ENCODE peak calls at places on chromosomes 2 and 18, in four cellular contexts. L is IMR-90, T is K562, C is HepG2. A is an unnamed sample.

GRCh38 chr2:224046752-224047151 is 7.7 kb upstream of the SERPINE2 start:
- DNase-seq in L (peak; percentile 71), T (no peak), C (no peak), A (no peak)

GRCh38 chr2:53289309-53290006 is 478.1 kb upstream of the CHAC2 start:
- DNase-seq in L (no peak), T (no peak), C (no peak), A (no peak)

GRCh38 chr2:192203876-192204275 is 9.1 kb upstream of the TMEFF2 start:
- DNase-seq in L (peak; percentile 68), T (no peak), C (no peak), A (no peak)

GRCh38 chr2:55133467-55134315 is 83.4 kb upstream of the RTN4 start:
- DNase-seq in L (peak; percentile 96), T (peak; percentile 39), C (peak; percentile 81), A (peak; percentile 57)

GRCh38 chr2:186716004-186716403 is 22.1 kb downstream of the FAM171B start:
- DNase-seq in L (no peak), T (no peak), C (no peak), A (no peak)

GRCh38 chr2:58428553-58429284 is 187.6 kb upstream of the FANCL start:
- DNase-seq in L (no peak), T (no peak), C (no peak), A (peak; percentile 14)

GRCh38 chr2:166138144-166138543 is 10.3 kb upstream of the SCN1A start:
- DNase-seq in L (no peak), T (no peak), C (no peak), A (no peak)

GRCh38 chr2:177758591-177759371 is 313.8 kb downstream of the PDE11A start:
- DNase-seq in L (peak; percentile 42), T (peak; percentile 45), C (peak; percentile 16), A (peak; percentile 46)

GRCh38 chr2:148813603-148814065 is 61.4 kb upstream of the KIF5C start:
- DNase-seq in L (no peak), T (peak; percentile 49), C (no peak), A (no peak)

GRCh38 chr18:42953306-42953705 is 162.2 kb downstream of the RIT2 start:
- DNase-seq in L (no peak), T (no peak), C (no peak), A (no peak)

GRCh38 chr2:138893746-138894145 is 113.6 kb upstream of the NXPH2 start:
- DNase-seq in L (no peak), T (no peak), C (no peak), A (no peak)

GRCh38 chr18:62399306-62399705 is 74.2 kb downstream of the TNFRSF11A start:
- DNase-seq in L (no peak), T (no peak), C (no peak), A (no peak)

GRCh38 chr2:61670591-61671503 is 132.7 kb upstream of the XPO1 start:
- DNase-seq in L (peak; percentile 47), T (no peak), C (no peak), A (peak; percentile 42)

GRCh38 chr2:121052507-121052906 is 232.5 kb downstream of the TFCP2L1 start:
- DNase-seq in L (no peak), T (no peak), C (no peak), A (no peak)

GRCh38 chr18:23498877-23499570 is 4.3 kb upstream of the RMC1 start:
- DNase-seq in L (peak; percentile 74), T (peak; percentile 65), C (peak; percentile 62), A (peak; percentile 73)

GRCh38 chr18:7084766-7085080 is 32.9 kb downstream of the LAMA1 start:
- DNase-seq in L (peak; percentile 86), T (no peak), C (no peak), A (no peak)

GRCh38 chr2:159292157-159292556 is 5.7 kb upstream of the WDSUB1 start:
- DNase-seq in L (no peak), T (peak; percentile 26), C (no peak), A (no peak)

GRCh38 chr2:190197143-190197720 is 122.4 kb downstream of the HIBCH start:
- DNase-seq in L (no peak), T (no peak), C (no peak), A (no peak)

GRCh38 chr2:154912215-154912614 is 213.7 kb downstream of the KCNJ3 start:
- DNase-seq in L (no peak), T (no peak), C (no peak), A (no peak)

GRCh38 chr2:11656671-11657101 is 13.3 kb downstream of the NTSR2 start:
- DNase-seq in L (no peak), T (peak; percentile 48), C (no peak), A (no peak)

GRCh38 chr18:69725009-69725408 is 222.7 kb downstream of the CD226 start:
- DNase-seq in L (peak; percentile 41), T (no peak), C (no peak), A (no peak)

GRCh38 chr2:234451852-234452625 is 44.8 kb downstream of the ARL4C start:
- DNase-seq in L (peak; percentile 98), T (no peak), C (no peak), A (peak; percentile 63)

GRCh38 chr2:171036532-171036931 is 107.5 kb downstream of the GORASP2 start:
- DNase-seq in L (no peak), T (no peak), C (no peak), A (no peak)

GRCh38 chr2:2662037-2662846 is 331.2 kb upstream of the MYT1L start:
- DNase-seq in L (peak; percentile 7), T (no peak), C (no peak), A (no peak)

GRCh38 chr2:138500592-138501426 is 761 bp upstream of the SPOPL start:
- DNase-seq in L (no peak), T (no peak), C (peak; percentile 38), A (peak; percentile 6)

GRCh38 chr2:156590313-156590712 is 154.1 kb downstream of the GPD2 start:
- DNase-seq in L (no peak), T (no peak), C (no peak), A (no peak)

GRCh38 chr2:212034841-212035585 is 503.6 kb downstream of the ERBB4 start:
- DNase-seq in L (peak; percentile 30), T (no peak), C (no peak), A (no peak)

GRCh38 chr2:226740039-226740648 is 59.5 kb downstream of the IRS1 start:
- DNase-seq in L (no peak), T (no peak), C (peak; percentile 49), A (no peak)

GRCh38 chr2:134491796-134492441 is 226.9 kb downstream of the TMEM163 start:
- DNase-seq in L (no peak), T (no peak), C (peak; percentile 18), A (peak; percentile 23)

GRCh38 chr2:157355618-157356017 is 30.0 kb upstream of the ERMN start:
- DNase-seq in L (peak; percentile 7), T (no peak), C (no peak), A (no peak)

GRCh38 chr2:134290363-134290762 is 36.5 kb downstream of the MGAT5 start:
- DNase-seq in L (no peak), T (no peak), C (no peak), A (no peak)

GRCh38 chr2:176388886-176389285 is 119.6 kb downstream of the MTX2 start:
- DNase-seq in L (no peak), T (no peak), C (no peak), A (no peak)

DNA sequence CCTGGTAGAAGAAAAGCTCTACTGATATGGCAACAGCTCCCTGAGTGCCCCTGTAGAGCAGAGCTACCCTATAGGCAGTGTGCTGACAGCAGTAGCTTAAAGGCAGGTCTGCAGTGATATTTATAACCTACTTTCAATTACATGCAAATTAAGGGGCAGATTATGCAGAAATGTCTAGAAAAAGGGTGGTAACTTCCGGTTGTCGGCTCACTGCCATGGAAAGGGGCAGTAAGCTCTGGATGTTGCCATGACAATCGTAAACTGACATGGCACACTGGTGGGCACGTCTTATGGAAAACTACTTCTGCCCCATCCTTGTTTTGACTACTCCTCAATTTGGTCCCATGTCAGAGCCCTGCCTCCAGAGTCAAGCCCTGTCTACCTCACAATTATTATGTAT is 2.9 kb upstream of the TYMS start:
- DNase-seq in L (no peak), T (no peak), C (no peak), A (no peak)
- TF ChIP-seq MAZ in L (no peak), T (no peak), C (no peak), A (no peak)

GRCh38 chr2:86393521-86394490 is 47.4 kb upstream of the KDM3A start:
- DNase-seq in L (peak; percentile 22), T (no peak), C (no peak), A (no peak)
- TF ChIP-seq MAZ in L (no peak), T (no peak), C (no peak), A (no peak)

GRCh38 chr2:236984046-236984445 is 101.6 kb upstream of the COPS8 start:
- DNase-seq in L (no peak), T (no peak), C (no peak), A (no peak)

GRCh38 chr2:236988216-236988615 is 97.5 kb upstream of the COPS8 start:
- DNase-seq in L (no peak), T (no peak), C (no peak), A (no peak)

GRCh38 chr2:236985940-236986339 is 99.7 kb upstream of the COPS8 start:
- DNase-seq in L (no peak), T (no peak), C (no peak), A (no peak)

GRCh38 chr2:236988690-236989639 is 96.7 kb upstream of the COPS8 start:
- DNase-seq in L (no peak), T (no peak), C (peak; percentile 29), A (no peak)

GRCh38 chr2:236986524-236987330 is 99.0 kb upstream of the COPS8 start:
- DNase-seq in L (no peak), T (no peak), C (no peak), A (no peak)
- TF ChIP-seq MAZ in L (no peak), T (no peak), C (no peak), A (no peak)

GRCh38 chr18:51537487-51537886 is 340.0 kb upstream of the MEX3C start:
- DNase-seq in L (no peak), T (no peak), C (no peak), A (peak; percentile 40)
- TF ChIP-seq MAZ in L (no peak), T (no peak), C (no peak), A (no peak)

DNA sequence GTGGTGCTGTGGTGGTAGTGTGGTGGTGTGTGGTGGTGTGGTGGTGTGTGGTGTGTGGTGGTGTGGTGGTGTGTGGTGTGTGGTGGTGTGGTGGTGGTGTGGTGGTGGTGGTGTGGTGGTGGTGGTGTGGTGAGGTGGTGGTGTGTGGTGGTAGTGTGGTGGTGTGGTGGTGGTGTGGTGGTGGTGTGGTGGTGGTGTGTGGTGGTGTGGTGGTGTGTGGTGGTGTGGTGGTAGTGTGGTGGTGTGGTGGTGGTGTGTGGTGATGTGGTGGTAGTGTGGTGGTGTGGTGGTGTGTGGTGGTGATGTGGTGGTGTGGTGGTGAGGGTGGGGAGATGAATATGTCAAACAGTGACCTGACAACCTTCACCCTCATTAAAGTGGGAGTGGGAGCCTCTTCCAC is 55.6 kb upstream of the DLGAP1 start:
- DNase-seq in L (no peak), T (no peak), C (no peak), A (no peak)
- TF ChIP-seq MAZ in L (no peak), T (no peak), C (no peak), A (no peak)

DNA sequence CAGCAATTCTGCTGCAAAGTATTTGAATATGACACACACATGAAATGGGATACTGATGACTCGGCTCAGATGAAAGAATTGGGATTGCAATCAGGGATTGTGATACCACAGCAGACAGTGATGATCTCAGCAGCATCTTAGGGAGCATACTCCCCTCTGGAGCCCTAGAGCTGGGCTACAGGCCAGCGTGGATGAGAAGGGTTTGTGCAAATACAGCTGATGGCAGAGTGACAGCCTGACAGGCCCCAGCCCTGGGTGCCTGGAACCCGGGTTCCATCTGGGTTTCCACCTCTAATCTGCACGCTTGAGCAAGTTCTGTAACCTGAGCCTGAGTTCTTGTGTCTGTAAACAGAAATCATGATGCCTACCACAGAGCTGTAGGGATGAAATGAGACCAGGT is 418.0 kb downstream of the LRATD1 start:
- DNase-seq in L (peak; percentile 81), T (no peak), C (no peak), A (no peak)
- TF ChIP-seq MAZ in L (no peak), T (no peak), C (no peak), A (no peak)

A was measured in A549.